ENCODE peak calls at places on chromosomes 13 and 19, in eight cellular contexts. O, T, D, R, G, U, H and E are unnamed samples.

GRCh38 chr13:103762523-103762922 is 696.3 kb upstream of the SLC10A2 start:
- DNase-seq in O (no peak), T (no peak), D (no peak), R (no peak), G (no peak), U (no peak), H (no peak), E (no peak)

GRCh38 chr19:571127-571974 is 1.0 kb upstream of the BSG start:
- DNase-seq in O (peak), T (peak), D (peak), R (peak), G (peak), U (peak), H (no peak), E (no peak)

GRCh38 chr19:18399008-18399407 is 1.6 kb upstream of the LRRC25 start:
- DNase-seq in O (peak), T (peak), D (no peak), R (peak), G (no peak), U (no peak), H (no peak), E (peak)

GRCh38 chr13:57138988-57139387 is 1.7 kb upstream of the PRR20A start:
- DNase-seq in O (no peak), T (no peak), D (no peak), R (no peak), G (no peak), U (no peak), H (no peak), E (no peak)

GRCh38 chr13:64529874-64530485 is 2700.2 kb downstream of the PCDH9 start:
- DNase-seq in O (no peak), T (peak), D (peak), R (no peak), G (peak), U (no peak), H (peak), E (no peak)

GRCh38 chr19:33235269-33235995 is 9.8 kb upstream of the SLC7A10 start:
- DNase-seq in O (peak), T (peak), D (peak), R (peak), G (peak), U (peak), H (peak), E (peak)

GRCh38 chr13:107271226-107271625 is 703.3 kb upstream of the ARGLU1 start:
- DNase-seq in O (peak), T (peak), D (peak), R (peak), G (no peak), U (no peak), H (peak), E (no peak)

GRCh38 chr19:13240312-13241022 is 90.3 kb downstream of the IER2 start:
- DNase-seq in O (no peak), T (no peak), D (no peak), R (no peak), G (no peak), U (no peak), H (no peak), E (no peak)

GRCh38 chr19:56083668-56084067 is 37.4 kb downstream of the ZNF787 start:
- DNase-seq in O (no peak), T (no peak), D (no peak), R (no peak), G (no peak), U (no peak), H (no peak), E (no peak)

GRCh38 chr19:2358548-2359173 is 1.4 kb upstream of the TMPRSS9 start:
- DNase-seq in O (no peak), T (no peak), D (no peak), R (no peak), G (no peak), U (no peak), H (no peak), E (no peak)

GRCh38 chr13:75319244-75319643 is 162.7 kb downstream of the TBC1D4 start:
- DNase-seq in O (peak), T (peak), D (no peak), R (no peak), G (no peak), U (no peak), H (no peak), E (no peak)

GRCh38 chr13:22175211-22175610 is 504.3 kb downstream of the FGF9 start:
- DNase-seq in O (no peak), T (no peak), D (no peak), R (no peak), G (no peak), U (no peak), H (no peak), E (no peak)

GRCh38 chr19:41939861-41940442 is 11.7 kb upstream of the ERFL start:
- DNase-seq in O (no peak), T (no peak), D (no peak), R (peak), G (peak), U (no peak), H (peak), E (no peak)

GRCh38 chr13:102399791-102400618 is 1.8 kb downstream of the FGF14 start:
- DNase-seq in O (no peak), T (no peak), D (no peak), R (no peak), G (no peak), U (no peak), H (peak), E (peak)

GRCh38 chr13:25859528-25859927 is 192.3 kb downstream of the SHISA2 start:
- DNase-seq in O (no peak), T (no peak), D (no peak), R (no peak), G (no peak), U (no peak), H (no peak), E (no peak)

GRCh38 chr13:28137556-28137955 is 789 bp upstream of the PAN3 start:
- DNase-seq in O (no peak), T (peak), D (peak), R (no peak), G (no peak), U (no peak), H (no peak), E (no peak)

GRCh38 chr13:110897521-110897920 is 17.3 kb downstream of the ANKRD10 start:
- DNase-seq in O (no peak), T (no peak), D (no peak), R (no peak), G (no peak), U (no peak), H (no peak), E (no peak)

GRCh38 chr13:113811081-113811928 is 52.3 kb downstream of the TMEM255B start:
- DNase-seq in O (no peak), T (no peak), D (no peak), R (no peak), G (no peak), U (no peak), H (no peak), E (no peak)

GRCh38 chr13:27961227-27962085 is 7.7 kb downstream of the CDX2 start:
- DNase-seq in O (no peak), T (no peak), D (no peak), R (no peak), G (no peak), U (no peak), H (peak), E (no peak)

GRCh38 chr13:19927117-19927734 is 31.3 kb upstream of the ZMYM2 start:
- DNase-seq in O (peak), T (peak), D (peak), R (peak), G (peak), U (no peak), H (no peak), E (peak)

GRCh38 chr13:106621833-106622232 is 53.9 kb upstream of the ARGLU1 start:
- DNase-seq in O (no peak), T (no peak), D (no peak), R (no peak), G (no peak), U (no peak), H (no peak), E (no peak)

GRCh38 chr13:106587787-106588186 is 19.9 kb upstream of the ARGLU1 start:
- DNase-seq in O (no peak), T (no peak), D (no peak), R (no peak), G (no peak), U (no peak), H (no peak), E (no peak)

GRCh38 chr13:114017966-114018365 is 44.1 kb upstream of the C13orf46 start:
- DNase-seq in O (no peak), T (no peak), D (no peak), R (no peak), G (no peak), U (no peak), H (no peak), E (no peak)

GRCh38 chr13:74093691-74094090 is 40.5 kb downstream of the KLF12 start:
- DNase-seq in O (peak), T (no peak), D (no peak), R (no peak), G (no peak), U (no peak), H (no peak), E (peak)

GRCh38 chr13:111302045-111302722 is 18.3 kb upstream of the TEX29 start:
- DNase-seq in O (no peak), T (no peak), D (no peak), R (no peak), G (no peak), U (no peak), H (no peak), E (no peak)

GRCh38 chr19:8567522-8568172 is 9.6 kb downstream of the MYO1F start:
- DNase-seq in O (no peak), T (no peak), D (no peak), R (no peak), G (no peak), U (no peak), H (no peak), E (no peak)

GRCh38 chr19:43763473-43763939 is 8.7 kb upstream of the SMG9 start:
- DNase-seq in O (peak), T (peak), D (no peak), R (no peak), G (peak), U (no peak), H (no peak), E (peak)

GRCh38 chr13:45108716-45109706 is 11.3 kb upstream of the GTF2F2 start:
- DNase-seq in O (peak), T (peak), D (no peak), R (peak), G (peak), U (no peak), H (no peak), E (peak)

GRCh38 chr13:38008636-38009035 is 139.1 kb upstream of the TRPC4 start:
- DNase-seq in O (no peak), T (peak), D (peak), R (no peak), G (no peak), U (no peak), H (no peak), E (no peak)

GRCh38 chr19:54297759-54298305 is 15.1 kb downstream of the LILRA5 start:
- DNase-seq in O (no peak), T (no peak), D (no peak), R (no peak), G (no peak), U (no peak), H (no peak), E (no peak)

GRCh38 chr19:45764487-45764886 is 4.6 kb downstream of the SIX5 start:
- DNase-seq in O (no peak), T (no peak), D (no peak), R (no peak), G (no peak), U (no peak), H (peak), E (no peak)

GRCh38 chr19:37007587-37008220 is 70.5 kb upstream of the ZNF420 start:
- DNase-seq in O (peak), T (peak), D (peak), R (peak), G (no peak), U (peak), H (peak), E (peak)

GRCh38 chr19:13255041-13255718 is 105.0 kb downstream of the IER2 start:
- DNase-seq in O (no peak), T (no peak), D (no peak), R (no peak), G (no peak), U (no peak), H (no peak), E (no peak)

GRCh38 chr19:55467236-55468053 is 2.9 kb upstream of the C19orf85 start:
- DNase-seq in O (peak), T (peak), D (peak), R (peak), G (peak), U (peak), H (peak), E (peak)

GRCh38 chr19:48959341-48960239 is 4.9 kb downstream of the BAX start:
- DNase-seq in O (no peak), T (no peak), D (no peak), R (no peak), G (no peak), U (no peak), H (no peak), E (no peak)

GRCh38 chr19:2072757-2073551 is 21.9 kb upstream of the MKNK2 start:
- DNase-seq in O (no peak), T (no peak), D (no peak), R (no peak), G (no peak), U (no peak), H (peak), E (no peak)

GRCh38 chr13:94300401-94300800 is 179.1 kb downstream of the DCT start:
- DNase-seq in O (no peak), T (no peak), D (no peak), R (no peak), G (no peak), U (no peak), H (no peak), E (no peak)

GRCh38 chr13:42333613-42334328 is 61.8 kb downstream of the AKAP11 start:
- DNase-seq in O (peak), T (peak), D (peak), R (peak), G (peak), U (no peak), H (no peak), E (peak)

DNA sequence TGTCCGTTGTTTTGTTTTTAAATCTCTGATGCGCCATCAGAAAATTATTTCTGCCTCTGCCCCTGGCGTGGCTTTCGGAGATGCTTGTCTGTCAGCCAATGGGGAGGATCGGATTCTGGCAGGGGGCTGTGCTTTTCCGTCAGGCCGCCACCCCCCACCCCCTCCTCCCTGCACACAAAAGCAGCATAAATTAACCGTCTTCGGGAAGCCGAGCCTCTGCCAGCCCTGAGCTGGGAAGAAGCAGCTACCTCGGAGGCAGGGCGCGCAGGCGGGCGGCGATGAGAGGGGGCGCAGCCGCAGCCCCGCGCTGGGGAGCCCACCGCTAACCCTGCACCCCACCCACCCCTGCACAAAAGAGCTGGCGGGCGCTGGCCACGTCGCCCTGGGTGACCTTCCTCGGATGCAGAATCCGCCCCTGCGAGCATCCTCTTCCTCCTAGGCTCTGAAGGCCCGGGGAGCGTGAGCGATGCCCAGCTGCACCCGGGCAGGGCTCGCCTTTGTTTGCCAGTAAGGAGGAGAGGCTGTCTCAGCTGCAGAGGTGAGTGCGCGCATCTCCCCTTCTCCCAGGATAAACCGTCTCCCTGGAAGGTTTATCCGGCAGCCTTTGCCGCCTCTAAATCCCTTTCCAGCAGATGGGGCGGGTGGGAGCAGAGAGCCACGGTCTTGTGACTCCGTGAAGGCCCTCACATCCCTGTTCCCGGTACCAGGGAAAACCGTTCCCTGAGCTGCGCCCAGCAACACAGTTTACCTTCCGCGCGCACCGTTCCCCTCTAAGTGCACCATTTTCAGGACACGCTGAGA is at the start of gene ATCAY:
- DNase-seq in O (no peak), T (no peak), D (no peak), R (no peak), G (no peak), U (no peak), H (peak), E (no peak)
- H3K4me3 ChIP-seq in O (no peak), T (no peak), D (no peak), R (no peak), G (no peak), U (no peak), H (peak), E (no peak)

DNA sequence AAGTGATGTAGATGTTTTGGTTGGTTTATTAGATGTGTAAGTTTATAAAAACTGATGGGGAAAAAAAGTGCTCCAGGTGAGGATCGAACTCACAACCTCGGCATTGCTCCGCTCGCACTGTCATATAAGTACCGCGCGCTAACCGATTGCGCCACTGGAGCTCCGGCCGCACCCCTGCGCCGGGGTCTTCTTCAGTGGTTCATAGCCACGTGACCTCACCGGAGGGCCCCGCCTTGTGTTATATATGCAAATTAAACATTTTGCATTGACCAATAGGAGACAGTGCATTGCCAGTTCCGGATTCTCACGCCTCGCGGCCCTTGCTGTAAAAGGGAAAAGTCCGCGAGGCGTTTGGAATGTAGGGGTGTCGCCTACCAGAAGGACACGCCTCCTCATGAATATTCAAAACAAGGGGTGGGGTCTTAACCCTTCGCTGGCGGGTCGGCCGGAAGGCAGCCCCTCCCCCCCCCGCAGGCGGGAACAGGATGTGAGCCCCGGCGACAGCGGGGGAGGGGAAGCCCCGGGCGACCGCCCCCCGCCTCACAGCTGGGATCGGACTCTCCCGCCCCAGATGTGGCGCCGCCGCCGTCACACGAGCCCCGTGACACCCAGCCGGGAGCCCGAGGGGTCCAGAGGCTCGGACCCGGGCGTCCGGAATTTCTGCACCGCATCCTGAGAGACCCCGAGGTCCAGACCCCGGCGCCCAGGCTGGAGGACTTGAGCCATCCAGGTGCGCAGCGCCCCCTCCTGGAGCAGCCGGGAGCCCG is at the start of gene PLEKHG2:
- DNase-seq in O (peak), T (peak), D (peak), R (peak), G (peak), U (peak), H (peak), E (peak)
- TF ChIP-seq CTCF in O (peak), T (peak), D (peak), R (peak), G (peak), U (peak), H (peak), E (peak)

GRCh38 chr19:50328257-50329145 is 676 bp downstream of the KCNC3 start:
- DNase-seq in O (no peak), T (peak), D (no peak), R (no peak), G (peak), U (no peak), H (peak), E (peak)
- H3K4me3 ChIP-seq in O (no peak), T (peak), D (no peak), R (no peak), G (peak), U (no peak), H (peak), E (no peak)

GRCh38 chr13:39803156-39803555 is 147.7 kb downstream of the COG6 start:
- DNase-seq in O (no peak), T (no peak), D (no peak), R (no peak), G (no peak), U (no peak), H (no peak), E (no peak)
- TF ChIP-seq CTCF in O (no peak), T (no peak), D (no peak), R (no peak), G (no peak), U (no peak), H (no peak), E (no peak)

DNA sequence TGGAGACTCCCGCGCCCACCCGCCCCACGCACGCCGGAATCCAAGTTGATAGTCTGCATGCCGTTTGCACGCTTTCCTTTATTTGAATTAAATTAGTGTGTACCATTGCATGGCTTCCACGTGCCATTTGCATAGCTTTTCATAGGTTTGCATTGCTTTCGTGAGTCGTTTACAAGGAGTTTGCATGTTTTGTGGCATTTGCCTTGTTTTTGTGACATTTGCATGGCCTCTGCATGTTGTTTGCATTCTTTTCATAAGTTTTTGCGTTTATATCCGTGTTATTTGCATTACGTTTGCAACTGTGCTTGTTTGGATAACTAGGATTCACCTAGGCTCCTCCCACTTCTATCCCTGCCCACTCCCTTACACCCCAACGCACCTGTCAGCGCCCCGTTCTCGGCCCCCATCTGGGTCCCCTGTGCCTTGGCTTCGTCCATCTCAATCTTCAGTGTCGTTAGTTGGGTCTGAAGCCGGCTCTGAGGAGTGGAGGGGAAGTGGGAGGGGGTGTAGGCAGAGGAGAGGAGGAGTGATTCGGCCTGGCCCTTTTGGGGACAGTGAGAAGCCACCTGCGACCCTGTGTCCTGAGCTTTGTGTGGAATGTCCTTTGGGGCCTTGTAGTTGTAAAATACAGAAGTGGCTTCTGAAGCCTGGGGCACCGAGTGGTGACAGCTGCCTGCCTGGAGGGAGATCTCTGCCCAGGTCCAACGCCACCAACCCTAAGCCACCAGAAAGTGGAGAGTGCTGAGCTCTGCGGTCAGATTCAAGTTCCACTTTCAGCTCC is 2.4 kb downstream of the CCDC194 start:
- DNase-seq in O (no peak), T (no peak), D (no peak), R (no peak), G (peak), U (no peak), H (peak), E (no peak)
- H3K4me3 ChIP-seq in O (peak), T (peak), D (peak), R (peak), G (peak), U (peak), H (peak), E (peak)